ENCODE peak calls at places on chromosomes 1 and 21, in ten cellular contexts. One of them, this sample, is unnamed.

GRCh38 chr1:182565537-182565936 is 23.5 kb downstream of the RNASEL start:
- DNase-seq in naive thymus-derived CD4-positive, alpha-beta T cell: no peak
- DNase-seq in frontal cortex: no peak
- DNase-seq in NCI-H69: no peak
- DNase-seq in dermis blood vessel endothelial cell: no peak
- DNase-seq in T-cell: no peak
- DNase-seq in lower lobe of right lung: no peak
- DNase-seq in fibroblast of lung: peak
- DNase-seq in activated CD8-positive, alpha-beta memory T cell treated with anti-CD3 and anti-CD28 coated beads for 48 hours: no peak
- DNase-seq in activated gamma-delta T cell treated with anti-CD3 and anti-CD28 coated beads, Interleukin-2, amount 50 U/mL, for 16 hours: no peak
- DNase-seq in this sample: no peak

GRCh38 chr1:93669369-93669768 is 12.3 kb downstream of the BCAR3 start:
- DNase-seq in frontal cortex: no peak
- DNase-seq in dermis blood vessel endothelial cell: peak
- DNase-seq in activated CD8-positive, alpha-beta memory T cell treated with anti-CD3 and anti-CD28 coated beads for 48 hours: no peak
- DNase-seq in fibroblast of lung: no peak
- DNase-seq in T-cell: no peak
- DNase-seq in lower lobe of right lung: no peak
- DNase-seq in naive thymus-derived CD4-positive, alpha-beta T cell: no peak
- DNase-seq in activated gamma-delta T cell treated with anti-CD3 and anti-CD28 coated beads, Interleukin-2, amount 50 U/mL, for 16 hours: no peak
- DNase-seq in NCI-H69: no peak
- DNase-seq in this sample: no peak

GRCh38 chr1:38301040-38301439 is 254.4 kb upstream of the POU3F1 start:
- DNase-seq in naive thymus-derived CD4-positive, alpha-beta T cell: no peak
- DNase-seq in activated gamma-delta T cell treated with anti-CD3 and anti-CD28 coated beads, Interleukin-2, amount 50 U/mL, for 16 hours: no peak
- DNase-seq in activated CD8-positive, alpha-beta memory T cell treated with anti-CD3 and anti-CD28 coated beads for 48 hours: no peak
- DNase-seq in lower lobe of right lung: no peak
- DNase-seq in fibroblast of lung: no peak
- DNase-seq in frontal cortex: no peak
- DNase-seq in dermis blood vessel endothelial cell: no peak
- DNase-seq in T-cell: no peak
- DNase-seq in NCI-H69: no peak
- DNase-seq in this sample: no peak

GRCh38 chr1:201214461-201214860 is 23.8 kb downstream of the IGFN1 start:
- DNase-seq in naive thymus-derived CD4-positive, alpha-beta T cell: no peak
- DNase-seq in activated CD8-positive, alpha-beta memory T cell treated with anti-CD3 and anti-CD28 coated beads for 48 hours: no peak
- DNase-seq in NCI-H69: peak
- DNase-seq in activated gamma-delta T cell treated with anti-CD3 and anti-CD28 coated beads, Interleukin-2, amount 50 U/mL, for 16 hours: no peak
- DNase-seq in lower lobe of right lung: no peak
- DNase-seq in fibroblast of lung: no peak
- DNase-seq in frontal cortex: no peak
- DNase-seq in dermis blood vessel endothelial cell: peak
- DNase-seq in T-cell: no peak
- DNase-seq in this sample: no peak

GRCh38 chr1:202235856-202236837 is 42.5 kb downstream of the LGR6 start:
- DNase-seq in naive thymus-derived CD4-positive, alpha-beta T cell: peak
- DNase-seq in T-cell: peak
- DNase-seq in activated gamma-delta T cell treated with anti-CD3 and anti-CD28 coated beads, Interleukin-2, amount 50 U/mL, for 16 hours: peak
- DNase-seq in NCI-H69: peak
- DNase-seq in lower lobe of right lung: peak
- DNase-seq in fibroblast of lung: peak
- DNase-seq in frontal cortex: no peak
- DNase-seq in dermis blood vessel endothelial cell: peak
- DNase-seq in activated CD8-positive, alpha-beta memory T cell treated with anti-CD3 and anti-CD28 coated beads for 48 hours: peak
- DNase-seq in this sample: peak

GRCh38 chr21:36065497-36066036 is 4.3 kb upstream of the CBR1 start:
- DNase-seq in naive thymus-derived CD4-positive, alpha-beta T cell: no peak
- DNase-seq in fibroblast of lung: peak
- DNase-seq in NCI-H69: peak
- DNase-seq in activated CD8-positive, alpha-beta memory T cell treated with anti-CD3 and anti-CD28 coated beads for 48 hours: no peak
- DNase-seq in activated gamma-delta T cell treated with anti-CD3 and anti-CD28 coated beads, Interleukin-2, amount 50 U/mL, for 16 hours: no peak
- DNase-seq in T-cell: no peak
- DNase-seq in lower lobe of right lung: no peak
- DNase-seq in dermis blood vessel endothelial cell: peak
- DNase-seq in frontal cortex: no peak
- DNase-seq in this sample: no peak

GRCh38 chr1:50968884-50969610 is 998 bp upstream of the CDKN2C start:
- DNase-seq in activated gamma-delta T cell treated with anti-CD3 and anti-CD28 coated beads, Interleukin-2, amount 50 U/mL, for 16 hours: peak
- DNase-seq in fibroblast of lung: peak
- DNase-seq in activated CD8-positive, alpha-beta memory T cell treated with anti-CD3 and anti-CD28 coated beads for 48 hours: no peak
- DNase-seq in lower lobe of right lung: peak
- DNase-seq in frontal cortex: peak
- DNase-seq in dermis blood vessel endothelial cell: peak
- DNase-seq in T-cell: no peak
- DNase-seq in NCI-H69: peak
- DNase-seq in naive thymus-derived CD4-positive, alpha-beta T cell: peak
- DNase-seq in this sample: peak

GRCh38 chr1:108878678-108879077 is 1.9 kb downstream of the GPSM2 start:
- DNase-seq in naive thymus-derived CD4-positive, alpha-beta T cell: no peak
- DNase-seq in NCI-H69: peak
- DNase-seq in fibroblast of lung: peak
- DNase-seq in activated CD8-positive, alpha-beta memory T cell treated with anti-CD3 and anti-CD28 coated beads for 48 hours: no peak
- DNase-seq in T-cell: no peak
- DNase-seq in dermis blood vessel endothelial cell: no peak
- DNase-seq in frontal cortex: no peak
- DNase-seq in lower lobe of right lung: no peak
- DNase-seq in activated gamma-delta T cell treated with anti-CD3 and anti-CD28 coated beads, Interleukin-2, amount 50 U/mL, for 16 hours: no peak
- DNase-seq in this sample: no peak

GRCh38 chr21:42553435-42553834 is 39.8 kb downstream of the SLC37A1 start:
- DNase-seq in lower lobe of right lung: no peak
- DNase-seq in activated CD8-positive, alpha-beta memory T cell treated with anti-CD3 and anti-CD28 coated beads for 48 hours: no peak
- DNase-seq in activated gamma-delta T cell treated with anti-CD3 and anti-CD28 coated beads, Interleukin-2, amount 50 U/mL, for 16 hours: no peak
- DNase-seq in dermis blood vessel endothelial cell: no peak
- DNase-seq in frontal cortex: no peak
- DNase-seq in NCI-H69: no peak
- DNase-seq in fibroblast of lung: no peak
- DNase-seq in naive thymus-derived CD4-positive, alpha-beta T cell: no peak
- DNase-seq in T-cell: no peak
- DNase-seq in this sample: no peak

GRCh38 chr1:153536618-153537375 is 1.0 kb upstream of the S100A6 start:
- DNase-seq in lower lobe of right lung: peak
- DNase-seq in NCI-H69: peak
- DNase-seq in activated CD8-positive, alpha-beta memory T cell treated with anti-CD3 and anti-CD28 coated beads for 48 hours: no peak
- DNase-seq in frontal cortex: no peak
- DNase-seq in fibroblast of lung: no peak
- DNase-seq in dermis blood vessel endothelial cell: no peak
- DNase-seq in T-cell: no peak
- DNase-seq in naive thymus-derived CD4-positive, alpha-beta T cell: no peak
- DNase-seq in activated gamma-delta T cell treated with anti-CD3 and anti-CD28 coated beads, Interleukin-2, amount 50 U/mL, for 16 hours: no peak
- DNase-seq in this sample: no peak

This sample was measured in immature natural killer cell.